ENCODE peak calls at places on chromosomes 5 and 9, in six cellular contexts. Q, L, Y, G, O and K are unnamed samples.

GRCh38 chr5:7320641-7321170 is 75.2 kb upstream of the ADCY2 start:
- DNase-seq in O (no peak), G (no peak), Q (no peak), L (no peak), Y (no peak), K (no peak)

GRCh38 chr9:31137151-31137849 is 1247.1 kb upstream of the ACO1 start:
- DNase-seq in Y (no peak), Q (peak), L (no peak), G (peak), O (no peak), K (no peak)

GRCh38 chr9:130454812-130455325 is 10.1 kb downstream of the ASS1 start:
- DNase-seq in L (no peak), O (no peak), G (no peak), Q (no peak), Y (no peak), K (no peak)

GRCh38 chr5:145855842-145856267 is 17.0 kb downstream of the GRXCR2 start:
- DNase-seq in G (peak), O (no peak), Q (no peak), L (no peak), Y (no peak), K (no peak)

GRCh38 chr5:106825379-106825778 is 845.4 kb downstream of the EFNA5 start:
- DNase-seq in G (no peak), O (no peak), Q (peak), Y (no peak), L (no peak), K (no peak)

GRCh38 chr5:84535281-84535680 is 150.6 kb upstream of the EDIL3 start:
- DNase-seq in O (no peak), Y (no peak), Q (peak), L (no peak), G (no peak), K (no peak)

GRCh38 chr5:135087950-135088349 is 53.9 kb upstream of the PITX1 start:
- DNase-seq in Q (no peak), L (no peak), O (no peak), G (no peak), Y (no peak), K (no peak)

GRCh38 chr5:34522599-34523381 is 133.3 kb upstream of the RAI14 start:
- DNase-seq in L (peak), G (peak), Y (peak), Q (peak), O (peak), K (peak)

GRCh38 chr5:74622122-74622521 is 18.4 kb downstream of the ENC1 start:
- DNase-seq in O (peak), Y (no peak), L (no peak), G (no peak), Q (no peak), K (no peak)

GRCh38 chr5:84017704-84018240 is 297.1 kb upstream of the HAPLN1 start:
- DNase-seq in Y (no peak), G (no peak), L (no peak), Q (peak), O (no peak), K (no peak)

GRCh38 chr5:168916852-168917251 is 337.7 kb upstream of the PANK3 start:
- DNase-seq in L (no peak), G (no peak), O (no peak), Y (no peak), Q (no peak), K (no peak)

GRCh38 chr5:131328536-131329186 is 64.8 kb downstream of the CDC42SE2 start:
- DNase-seq in Y (no peak), O (no peak), G (no peak), L (no peak), Q (peak), K (no peak)

GRCh38 chr5:54558362-54558761 is 40.8 kb downstream of the SNX18 start:
- DNase-seq in Y (no peak), G (no peak), Q (peak), O (no peak), L (no peak), K (no peak)

GRCh38 chr9:106697799-106698591 is 165.0 kb upstream of the ZNF462 start:
- DNase-seq in G (peak), O (no peak), Q (peak), L (peak), Y (no peak), K (no peak)

GRCh38 chr9:34457266-34458012 is 931 bp downstream of the FAM219A start:
- DNase-seq in Q (peak), L (peak), Y (no peak), O (peak), G (peak), K (no peak)

GRCh38 chr5:173618927-173619519 is 2.6 kb upstream of the BOD1 start:
- DNase-seq in L (no peak), Y (no peak), Q (peak), O (peak), G (peak), K (peak)

GRCh38 chr5:170781946-170782345 is 1.6 kb upstream of the GABRP start:
- DNase-seq in G (no peak), L (no peak), Y (no peak), O (no peak), Q (no peak), K (no peak)

GRCh38 chr5:156934450-156935211 is 28.4 kb downstream of the TIMD4 start:
- DNase-seq in Q (no peak), Y (no peak), G (peak), O (peak), L (no peak), K (no peak)